ENCODE peak calls at places on chromosomes 12 and 14, in five cellular contexts. One of them, this sample, is unnamed.

GRCh38 chr14:38205414-38205813 is 2.3 kb upstream of the SSTR1 start:
- DNase-seq in NCI-H1092 treated with DMSO at 0.1 percent for 48 hours: no peak
- DNase-seq in neural crest cell: no peak
- DNase-seq in stimulated activated CD4-positive, alpha-beta T cell treated with anti-CD3 and anti-CD28 coated beads, Interleukin-2, amount 100 ng/mL, for 24 hours: no peak
- DNase-seq in pulmonary artery endothelial cell: no peak
- DNase-seq in this sample: no peak

GRCh38 chr12:19125325-19125724 is 4.2 kb upstream of the PLEKHA5 start:
- DNase-seq in NCI-H1092 treated with DMSO at 0.1 percent for 48 hours: no peak
- DNase-seq in neural crest cell: no peak
- DNase-seq in stimulated activated CD4-positive, alpha-beta T cell treated with anti-CD3 and anti-CD28 coated beads, Interleukin-2, amount 100 ng/mL, for 24 hours: no peak
- DNase-seq in pulmonary artery endothelial cell: no peak
- DNase-seq in this sample: no peak

GRCh38 chr14:96349286-96350075 is 13.7 kb downstream of the ATG2B start:
- DNase-seq in NCI-H1092 treated with DMSO at 0.1 percent for 48 hours: no peak
- DNase-seq in neural crest cell: no peak
- DNase-seq in stimulated activated CD4-positive, alpha-beta T cell treated with anti-CD3 and anti-CD28 coated beads, Interleukin-2, amount 100 ng/mL, for 24 hours: no peak
- DNase-seq in pulmonary artery endothelial cell: no peak
- DNase-seq in this sample: no peak

GRCh38 chr12:9064815-9065606 is 50.7 kb downstream of the A2M start:
- DNase-seq in NCI-H1092 treated with DMSO at 0.1 percent for 48 hours: no peak
- DNase-seq in neural crest cell: peak
- DNase-seq in stimulated activated CD4-positive, alpha-beta T cell treated with anti-CD3 and anti-CD28 coated beads, Interleukin-2, amount 100 ng/mL, for 24 hours: peak
- DNase-seq in pulmonary artery endothelial cell: peak
- DNase-seq in this sample: no peak

GRCh38 chr14:32183151-32184048 is 18.4 kb upstream of the RNU6-7 start:
- DNase-seq in NCI-H1092 treated with DMSO at 0.1 percent for 48 hours: no peak
- DNase-seq in neural crest cell: no peak
- DNase-seq in stimulated activated CD4-positive, alpha-beta T cell treated with anti-CD3 and anti-CD28 coated beads, Interleukin-2, amount 100 ng/mL, for 24 hours: no peak
- DNase-seq in pulmonary artery endothelial cell: no peak
- DNase-seq in this sample: no peak

GRCh38 chr14:64244279-64244678 is 49.9 kb downstream of the ESR2 start:
- DNase-seq in NCI-H1092 treated with DMSO at 0.1 percent for 48 hours: peak
- DNase-seq in neural crest cell: no peak
- DNase-seq in stimulated activated CD4-positive, alpha-beta T cell treated with anti-CD3 and anti-CD28 coated beads, Interleukin-2, amount 100 ng/mL, for 24 hours: no peak
- DNase-seq in pulmonary artery endothelial cell: no peak
- DNase-seq in this sample: no peak

GRCh38 chr12:45343269-45344051 is 127.6 kb downstream of the ANO6 start:
- DNase-seq in NCI-H1092 treated with DMSO at 0.1 percent for 48 hours: no peak
- DNase-seq in neural crest cell: no peak
- DNase-seq in stimulated activated CD4-positive, alpha-beta T cell treated with anti-CD3 and anti-CD28 coated beads, Interleukin-2, amount 100 ng/mL, for 24 hours: no peak
- DNase-seq in pulmonary artery endothelial cell: no peak
- DNase-seq in this sample: no peak

GRCh38 chr12:119940881-119941280 is 48.2 kb upstream of the BICDL1 start:
- DNase-seq in NCI-H1092 treated with DMSO at 0.1 percent for 48 hours: no peak
- DNase-seq in neural crest cell: no peak
- DNase-seq in stimulated activated CD4-positive, alpha-beta T cell treated with anti-CD3 and anti-CD28 coated beads, Interleukin-2, amount 100 ng/mL, for 24 hours: no peak
- DNase-seq in pulmonary artery endothelial cell: peak
- DNase-seq in this sample: no peak

GRCh38 chr12:80192087-80192486 is 92.8 kb downstream of the OTOGL start:
- DNase-seq in NCI-H1092 treated with DMSO at 0.1 percent for 48 hours: no peak
- DNase-seq in neural crest cell: no peak
- DNase-seq in stimulated activated CD4-positive, alpha-beta T cell treated with anti-CD3 and anti-CD28 coated beads, Interleukin-2, amount 100 ng/mL, for 24 hours: no peak
- DNase-seq in pulmonary artery endothelial cell: no peak
- DNase-seq in this sample: no peak

GRCh38 chr12:48165089-48166031 is 8.0 kb upstream of the ASB8 start:
- DNase-seq in NCI-H1092 treated with DMSO at 0.1 percent for 48 hours: peak
- DNase-seq in neural crest cell: peak
- DNase-seq in stimulated activated CD4-positive, alpha-beta T cell treated with anti-CD3 and anti-CD28 coated beads, Interleukin-2, amount 100 ng/mL, for 24 hours: peak
- DNase-seq in pulmonary artery endothelial cell: no peak
- DNase-seq in this sample: no peak

GRCh38 chr12:106033161-106033675 is 105.5 kb downstream of the NUAK1 start:
- DNase-seq in NCI-H1092 treated with DMSO at 0.1 percent for 48 hours: no peak
- DNase-seq in neural crest cell: no peak
- DNase-seq in stimulated activated CD4-positive, alpha-beta T cell treated with anti-CD3 and anti-CD28 coated beads, Interleukin-2, amount 100 ng/mL, for 24 hours: no peak
- DNase-seq in pulmonary artery endothelial cell: no peak
- DNase-seq in this sample: no peak

GRCh38 chr14:56491299-56492285 is 88.0 kb upstream of the TMEM260 start:
- DNase-seq in NCI-H1092 treated with DMSO at 0.1 percent for 48 hours: peak
- DNase-seq in neural crest cell: peak
- DNase-seq in stimulated activated CD4-positive, alpha-beta T cell treated with anti-CD3 and anti-CD28 coated beads, Interleukin-2, amount 100 ng/mL, for 24 hours: peak
- DNase-seq in pulmonary artery endothelial cell: no peak
- DNase-seq in this sample: peak

GRCh38 chr14:79299162-79299561 is 912.1 kb downstream of the DIO2 start:
- DNase-seq in NCI-H1092 treated with DMSO at 0.1 percent for 48 hours: no peak
- DNase-seq in neural crest cell: no peak
- DNase-seq in stimulated activated CD4-positive, alpha-beta T cell treated with anti-CD3 and anti-CD28 coated beads, Interleukin-2, amount 100 ng/mL, for 24 hours: no peak
- DNase-seq in pulmonary artery endothelial cell: no peak
- DNase-seq in this sample: no peak

GRCh38 chr14:76975865-76976622 is 52.5 kb downstream of the IRF2BPL start:
- DNase-seq in NCI-H1092 treated with DMSO at 0.1 percent for 48 hours: no peak
- DNase-seq in neural crest cell: no peak
- DNase-seq in stimulated activated CD4-positive, alpha-beta T cell treated with anti-CD3 and anti-CD28 coated beads, Interleukin-2, amount 100 ng/mL, for 24 hours: no peak
- DNase-seq in pulmonary artery endothelial cell: no peak
- DNase-seq in this sample: no peak

GRCh38 chr14:82766128-82766527 is 1232.5 kb upstream of the SEL1L start:
- DNase-seq in NCI-H1092 treated with DMSO at 0.1 percent for 48 hours: no peak
- DNase-seq in neural crest cell: no peak
- DNase-seq in stimulated activated CD4-positive, alpha-beta T cell treated with anti-CD3 and anti-CD28 coated beads, Interleukin-2, amount 100 ng/mL, for 24 hours: no peak
- DNase-seq in pulmonary artery endothelial cell: no peak
- DNase-seq in this sample: no peak

GRCh38 chr12:54428050-54429013 is 9.3 kb upstream of the ITGA5 start:
- DNase-seq in NCI-H1092 treated with DMSO at 0.1 percent for 48 hours: no peak
- DNase-seq in neural crest cell: no peak
- DNase-seq in stimulated activated CD4-positive, alpha-beta T cell treated with anti-CD3 and anti-CD28 coated beads, Interleukin-2, amount 100 ng/mL, for 24 hours: no peak
- DNase-seq in pulmonary artery endothelial cell: peak
- DNase-seq in this sample: no peak

GRCh38 chr12:79691299-79692248 is 810 bp upstream of the PAWR start:
- DNase-seq in NCI-H1092 treated with DMSO at 0.1 percent for 48 hours: peak
- DNase-seq in neural crest cell: no peak
- DNase-seq in stimulated activated CD4-positive, alpha-beta T cell treated with anti-CD3 and anti-CD28 coated beads, Interleukin-2, amount 100 ng/mL, for 24 hours: no peak
- DNase-seq in pulmonary artery endothelial cell: peak
- DNase-seq in this sample: no peak

GRCh38 chr12:53098354-53098981 is 1.0 kb downstream of the IGFBP6 start:
- DNase-seq in NCI-H1092 treated with DMSO at 0.1 percent for 48 hours: no peak
- DNase-seq in neural crest cell: no peak
- DNase-seq in stimulated activated CD4-positive, alpha-beta T cell treated with anti-CD3 and anti-CD28 coated beads, Interleukin-2, amount 100 ng/mL, for 24 hours: peak
- DNase-seq in pulmonary artery endothelial cell: no peak
- DNase-seq in this sample: no peak

GRCh38 chr12:5568325-5568981 is 136.5 kb downstream of the NTF3 start:
- DNase-seq in NCI-H1092 treated with DMSO at 0.1 percent for 48 hours: no peak
- DNase-seq in neural crest cell: no peak
- DNase-seq in stimulated activated CD4-positive, alpha-beta T cell treated with anti-CD3 and anti-CD28 coated beads, Interleukin-2, amount 100 ng/mL, for 24 hours: no peak
- DNase-seq in pulmonary artery endothelial cell: no peak
- DNase-seq in this sample: no peak

GRCh38 chr12:109069307-109070231 is 17.2 kb downstream of the USP30 start:
- DNase-seq in NCI-H1092 treated with DMSO at 0.1 percent for 48 hours: no peak
- DNase-seq in neural crest cell: no peak
- DNase-seq in stimulated activated CD4-positive, alpha-beta T cell treated with anti-CD3 and anti-CD28 coated beads, Interleukin-2, amount 100 ng/mL, for 24 hours: no peak
- DNase-seq in pulmonary artery endothelial cell: no peak
- DNase-seq in this sample: no peak

GRCh38 chr12:29971431-29971830 is 187.7 kb upstream of the TMTC1 start:
- DNase-seq in NCI-H1092 treated with DMSO at 0.1 percent for 48 hours: no peak
- DNase-seq in neural crest cell: no peak
- DNase-seq in stimulated activated CD4-positive, alpha-beta T cell treated with anti-CD3 and anti-CD28 coated beads, Interleukin-2, amount 100 ng/mL, for 24 hours: no peak
- DNase-seq in pulmonary artery endothelial cell: no peak
- DNase-seq in this sample: no peak

GRCh38 chr14:71591929-71592328 is 340.3 kb upstream of the RGS6 start:
- DNase-seq in NCI-H1092 treated with DMSO at 0.1 percent for 48 hours: no peak
- DNase-seq in neural crest cell: no peak
- DNase-seq in stimulated activated CD4-positive, alpha-beta T cell treated with anti-CD3 and anti-CD28 coated beads, Interleukin-2, amount 100 ng/mL, for 24 hours: no peak
- DNase-seq in pulmonary artery endothelial cell: no peak
- DNase-seq in this sample: peak

GRCh38 chr12:52426034-52426433 is 8.1 kb downstream of the KRT75 start:
- DNase-seq in NCI-H1092 treated with DMSO at 0.1 percent for 48 hours: no peak
- DNase-seq in neural crest cell: no peak
- DNase-seq in stimulated activated CD4-positive, alpha-beta T cell treated with anti-CD3 and anti-CD28 coated beads, Interleukin-2, amount 100 ng/mL, for 24 hours: no peak
- DNase-seq in pulmonary artery endothelial cell: no peak
- DNase-seq in this sample: no peak

GRCh38 chr14:78754059-78754458 is 583.9 kb downstream of the NRXN3 start:
- DNase-seq in NCI-H1092 treated with DMSO at 0.1 percent for 48 hours: no peak
- DNase-seq in neural crest cell: no peak
- DNase-seq in stimulated activated CD4-positive, alpha-beta T cell treated with anti-CD3 and anti-CD28 coated beads, Interleukin-2, amount 100 ng/mL, for 24 hours: no peak
- DNase-seq in pulmonary artery endothelial cell: no peak
- DNase-seq in this sample: no peak

GRCh38 chr14:63039800-63040380 is 5.4 kb downstream of the KCNH5 start:
- DNase-seq in NCI-H1092 treated with DMSO at 0.1 percent for 48 hours: peak
- DNase-seq in neural crest cell: no peak
- DNase-seq in stimulated activated CD4-positive, alpha-beta T cell treated with anti-CD3 and anti-CD28 coated beads, Interleukin-2, amount 100 ng/mL, for 24 hours: no peak
- DNase-seq in pulmonary artery endothelial cell: peak
- DNase-seq in this sample: no peak

GRCh38 chr14:57346741-57347140 is 43.6 kb upstream of the NAA30 start:
- DNase-seq in NCI-H1092 treated with DMSO at 0.1 percent for 48 hours: peak
- DNase-seq in neural crest cell: no peak
- DNase-seq in stimulated activated CD4-positive, alpha-beta T cell treated with anti-CD3 and anti-CD28 coated beads, Interleukin-2, amount 100 ng/mL, for 24 hours: no peak
- DNase-seq in pulmonary artery endothelial cell: no peak
- DNase-seq in this sample: no peak

GRCh38 chr12:54258286-54258685 is 21.6 kb downstream of the CBX5 start:
- DNase-seq in NCI-H1092 treated with DMSO at 0.1 percent for 48 hours: no peak
- DNase-seq in neural crest cell: no peak
- DNase-seq in stimulated activated CD4-positive, alpha-beta T cell treated with anti-CD3 and anti-CD28 coated beads, Interleukin-2, amount 100 ng/mL, for 24 hours: no peak
- DNase-seq in pulmonary artery endothelial cell: no peak
- DNase-seq in this sample: no peak

GRCh38 chr12:47885012-47885501 is 19.7 kb downstream of the VDR start:
- DNase-seq in NCI-H1092 treated with DMSO at 0.1 percent for 48 hours: no peak
- DNase-seq in neural crest cell: no peak
- DNase-seq in stimulated activated CD4-positive, alpha-beta T cell treated with anti-CD3 and anti-CD28 coated beads, Interleukin-2, amount 100 ng/mL, for 24 hours: peak
- DNase-seq in pulmonary artery endothelial cell: no peak
- DNase-seq in this sample: peak

GRCh38 chr14:54947230-54947629 is 44.6 kb upstream of the GCH1 start:
- DNase-seq in NCI-H1092 treated with DMSO at 0.1 percent for 48 hours: no peak
- DNase-seq in neural crest cell: no peak
- DNase-seq in stimulated activated CD4-positive, alpha-beta T cell treated with anti-CD3 and anti-CD28 coated beads, Interleukin-2, amount 100 ng/mL, for 24 hours: no peak
- DNase-seq in pulmonary artery endothelial cell: no peak
- DNase-seq in this sample: no peak

GRCh38 chr12:11654338-11654737 is 4.9 kb downstream of the ETV6 start:
- DNase-seq in NCI-H1092 treated with DMSO at 0.1 percent for 48 hours: no peak
- DNase-seq in neural crest cell: no peak
- DNase-seq in stimulated activated CD4-positive, alpha-beta T cell treated with anti-CD3 and anti-CD28 coated beads, Interleukin-2, amount 100 ng/mL, for 24 hours: no peak
- DNase-seq in pulmonary artery endothelial cell: no peak
- DNase-seq in this sample: no peak

GRCh38 chr12:52856787-52857186 is 8.0 kb upstream of the KRT78 start:
- DNase-seq in NCI-H1092 treated with DMSO at 0.1 percent for 48 hours: no peak
- DNase-seq in neural crest cell: no peak
- DNase-seq in stimulated activated CD4-positive, alpha-beta T cell treated with anti-CD3 and anti-CD28 coated beads, Interleukin-2, amount 100 ng/mL, for 24 hours: no peak
- DNase-seq in pulmonary artery endothelial cell: no peak
- DNase-seq in this sample: no peak

GRCh38 chr12:106049105-106049504 is 89.6 kb downstream of the NUAK1 start:
- DNase-seq in NCI-H1092 treated with DMSO at 0.1 percent for 48 hours: no peak
- DNase-seq in neural crest cell: no peak
- DNase-seq in stimulated activated CD4-positive, alpha-beta T cell treated with anti-CD3 and anti-CD28 coated beads, Interleukin-2, amount 100 ng/mL, for 24 hours: no peak
- DNase-seq in pulmonary artery endothelial cell: no peak
- DNase-seq in this sample: no peak

GRCh38 chr14:60640859-60641721 is 8.2 kb downstream of the SIX1 start:
- DNase-seq in NCI-H1092 treated with DMSO at 0.1 percent for 48 hours: no peak
- DNase-seq in neural crest cell: no peak
- DNase-seq in stimulated activated CD4-positive, alpha-beta T cell treated with anti-CD3 and anti-CD28 coated beads, Interleukin-2, amount 100 ng/mL, for 24 hours: no peak
- DNase-seq in pulmonary artery endothelial cell: no peak
- DNase-seq in this sample: no peak

GRCh38 chr14:29740491-29740890 is 187.2 kb downstream of the PRKD1 start:
- DNase-seq in NCI-H1092 treated with DMSO at 0.1 percent for 48 hours: no peak
- DNase-seq in neural crest cell: no peak
- DNase-seq in stimulated activated CD4-positive, alpha-beta T cell treated with anti-CD3 and anti-CD28 coated beads, Interleukin-2, amount 100 ng/mL, for 24 hours: no peak
- DNase-seq in pulmonary artery endothelial cell: no peak
- DNase-seq in this sample: no peak

GRCh38 chr12:25257590-25258324 is 7.0 kb upstream of the KRAS start:
- DNase-seq in NCI-H1092 treated with DMSO at 0.1 percent for 48 hours: no peak
- DNase-seq in neural crest cell: no peak
- DNase-seq in stimulated activated CD4-positive, alpha-beta T cell treated with anti-CD3 and anti-CD28 coated beads, Interleukin-2, amount 100 ng/mL, for 24 hours: no peak
- DNase-seq in pulmonary artery endothelial cell: no peak
- DNase-seq in this sample: no peak

GRCh38 chr14:36224176-36224575 is 47.7 kb upstream of the PTCSC3 start:
- DNase-seq in NCI-H1092 treated with DMSO at 0.1 percent for 48 hours: no peak
- DNase-seq in neural crest cell: no peak
- DNase-seq in stimulated activated CD4-positive, alpha-beta T cell treated with anti-CD3 and anti-CD28 coated beads, Interleukin-2, amount 100 ng/mL, for 24 hours: no peak
- DNase-seq in pulmonary artery endothelial cell: no peak
- DNase-seq in this sample: no peak

GRCh38 chr12:63206908-63207307 is 55.9 kb upstream of the AVPR1A start:
- DNase-seq in NCI-H1092 treated with DMSO at 0.1 percent for 48 hours: no peak
- DNase-seq in neural crest cell: no peak
- DNase-seq in stimulated activated CD4-positive, alpha-beta T cell treated with anti-CD3 and anti-CD28 coated beads, Interleukin-2, amount 100 ng/mL, for 24 hours: no peak
- DNase-seq in pulmonary artery endothelial cell: no peak
- DNase-seq in this sample: no peak

This sample was measured in T-helper 2 cell treated with Interferon-gamma antibody and Interleukin-4, amounts not matched to agents 5 μg/mL and 100 μg/mL, for 36 hours.